ENCODE peak calls at places on chromosomes 3 and 15, in nine cellular contexts. F is EL; W is Panc1; B is left ventricle myocardium inferior; R is activated CD8-positive, alpha-beta memory T cell treated with anti-CD3 and anti-CD28 coated beads, Interleukin-2, amount 50 U/mL, for 48 hours; Q is NCI-H446; O is gastrocnemius medialis; T is Right ventricle myocardium superior; D is T-helper 2 cell. J is an unnamed sample.
A peak's percentile ranks its signal among the peaks of the same experiment; 100 is the strongest.

GRCh38 chr3:14925729-14926591 is 21.4 kb upstream of the NR2C2 start:
- DNase-seq in F (peak; percentile 61), B (no peak), T (no peak), D (no peak), Q (peak; percentile 48), R (no peak), O (no peak), W (peak; percentile 47), J (peak; percentile 38)

GRCh38 chr3:77931272-77932009 is 891.5 kb downstream of the ROBO2 start:
- DNase-seq in O (no peak), B (no peak), Q (no peak), W (no peak), F (no peak), R (no peak), T (no peak), D (no peak), J (no peak)

GRCh38 chr3:71893120-71893519 is 108.2 kb upstream of the PROK2 start:
- DNase-seq in F (no peak), W (no peak), D (no peak), R (no peak), O (no peak), B (no peak), Q (no peak), T (no peak), J (no peak)

GRCh38 chr3:64417816-64418215 is 192.6 kb upstream of the PRICKLE2 start:
- DNase-seq in F (peak; percentile 40), Q (no peak), B (no peak), O (no peak), T (no peak), D (no peak), W (no peak), R (no peak), J (no peak)

GRCh38 chr15:84684092-84684491 is 26.1 kb upstream of the NMB start:
- DNase-seq in R (no peak), Q (no peak), F (peak; percentile 45), O (no peak), T (no peak), D (no peak), W (no peak), B (no peak), J (no peak)

GRCh38 chr3:31371464-31371863 is 161.3 kb upstream of the STT3B start:
- DNase-seq in O (no peak), Q (no peak), R (no peak), D (no peak), F (no peak), B (no peak), T (no peak), W (no peak), J (no peak)

GRCh38 chr15:38195191-38195901 is 57.3 kb upstream of the SPRED1 start:
- DNase-seq in W (no peak), Q (no peak), B (no peak), D (no peak), O (no peak), T (no peak), R (no peak), F (no peak), J (no peak)

GRCh38 chr15:79640206-79640605 is 208.1 kb downstream of the MINAR1 start:
- DNase-seq in Q (no peak), R (no peak), T (no peak), D (no peak), F (peak; percentile 96), B (peak; percentile 15), O (no peak), W (peak; percentile 67), J (no peak)

GRCh38 chr15:77021803-77022381 is 27.0 kb downstream of the PSTPIP1 start:
- DNase-seq in T (peak; percentile 39), F (peak; percentile 90), W (no peak), Q (no peak), R (peak; percentile 79), D (no peak), O (no peak), B (no peak), J (no peak)

GRCh38 chr3:14216257-14217048 is 37.8 kb downstream of the LSM3 start:
- DNase-seq in O (no peak), Q (peak; percentile 64), B (peak; percentile 37), R (peak; percentile 58), T (peak; percentile 52), F (no peak), D (peak; percentile 33), W (no peak), J (peak; percentile 67)

GRCh38 chr3:170490828-170491560 is 72.3 kb downstream of the CLDN11 start:
- DNase-seq in Q (no peak), O (no peak), R (no peak), F (no peak), T (no peak), W (no peak), D (no peak), B (no peak), J (no peak)

GRCh38 chr3:107521466-107522059 is 1.2 kb upstream of the BBX start:
- DNase-seq in B (no peak), Q (no peak), F (no peak), O (no peak), R (no peak), W (no peak), D (no peak), T (no peak), J (no peak)

GRCh38 chr3:177778633-177779032 is 581.4 kb upstream of the TBL1XR1 start:
- DNase-seq in Q (no peak), B (no peak), W (no peak), D (no peak), F (no peak), O (no peak), T (no peak), R (no peak), J (no peak)

GRCh38 chr15:63362196-63362595 is 19.4 kb downstream of the CA12 start:
- DNase-seq in Q (no peak), O (no peak), D (no peak), T (peak; percentile 67), F (no peak), R (no peak), W (no peak), B (peak; percentile 63), J (peak; percentile 51)

GRCh38 chr3:10366681-10367101 is 45.8 kb upstream of the SEC13 start:
- DNase-seq in W (peak; percentile 55), O (no peak), Q (no peak), T (peak; percentile 13), D (peak; percentile 38), F (peak; percentile 97), B (no peak), R (peak; percentile 72), J (no peak)

GRCh38 chr3:186915808-186916796 is 14.2 kb upstream of the ST6GAL1 start:
- DNase-seq in F (no peak), Q (no peak), R (no peak), B (no peak), W (no peak), O (peak; percentile 84), T (no peak), D (no peak), J (no peak)

GRCh38 chr3:143595456-143596077 is 252.7 kb downstream of the SLC9A9 start:
- DNase-seq in O (no peak), D (no peak), Q (no peak), T (no peak), F (no peak), R (no peak), B (no peak), W (no peak), J (no peak)

GRCh38 chr15:60520041-60520824 is 41.3 kb upstream of the ICE2 start:
- DNase-seq in T (no peak), Q (no peak), W (no peak), O (peak; percentile 29), B (no peak), R (no peak), F (no peak), D (no peak), J (no peak)

GRCh38 chr3:192916455-192917257 is 1.0 kb downstream of the MB21D2 start:
- DNase-seq in D (peak; percentile 12), W (no peak), O (peak; percentile 65), T (peak; percentile 86), F (peak; percentile 79), B (peak; percentile 77), Q (peak; percentile 48), R (peak; percentile 64), J (peak; percentile 75)

GRCh38 chr15:38623744-38624143 is 59.1 kb upstream of the RASGRP1 start:
- DNase-seq in T (peak; percentile 46), R (no peak), O (peak; percentile 2), B (peak; percentile 40), D (no peak), W (no peak), Q (peak; percentile 69), F (no peak), J (peak; percentile 29)

GRCh38 chr15:80942266-80942665 is 47.4 kb downstream of the MESD start:
- DNase-seq in D (no peak), W (no peak), B (no peak), F (no peak), Q (no peak), T (no peak), O (no peak), R (no peak), J (no peak)

GRCh38 chr3:38457111-38458003 is 3.7 kb downstream of the ACVR2B start:
- DNase-seq in Q (no peak), O (no peak), W (no peak), F (no peak), B (no peak), T (no peak), R (no peak), D (no peak), J (no peak)

GRCh38 chr3:109224333-109224732 is 87.8 kb downstream of the C3orf85 start:
- DNase-seq in B (no peak), F (peak; percentile 39), D (no peak), Q (peak; percentile 43), T (no peak), O (no peak), W (no peak), R (no peak), J (no peak)

GRCh38 chr3:189001559-189001958 is 170.2 kb upstream of the TPRG1 start:
- DNase-seq in W (peak; percentile 12), T (no peak), B (no peak), D (no peak), Q (no peak), R (no peak), F (peak; percentile 90), O (no peak), J (no peak)

J was measured in heart right ventricle.